ENCODE peak calls at places on chromosomes 7 and 10, in ten cellular contexts. W, I, U, G, H, V, N, J, B and S are unnamed samples.

GRCh38 chr10:121796342-121796741 is 131.5 kb downstream of the ATE1 start:
- DNase-seq in W (no peak), I (no peak), U (no peak), G (no peak), H (no peak), V (no peak), N (no peak), J (no peak), B (no peak), S (no peak)

GRCh38 chr7:148852272-148852671 is 31.8 kb downstream of the EZH2 start:
- DNase-seq in W (no peak), I (no peak), U (no peak), G (no peak), H (no peak), V (no peak), N (no peak), J (no peak), B (no peak), S (no peak)

GRCh38 chr10:35400600-35401268 is 64.4 kb downstream of the CCNY start:
- DNase-seq in W (no peak), I (no peak), U (no peak), G (no peak), H (no peak), V (no peak), N (no peak), J (no peak), B (no peak), S (no peak)

GRCh38 chr7:139570119-139570518 is 46.6 kb downstream of the CLEC2L start:
- DNase-seq in W (no peak), I (no peak), U (no peak), G (no peak), H (no peak), V (no peak), N (no peak), J (no peak), B (no peak), S (no peak)

GRCh38 chr10:98225000-98225399 is 43.0 kb downstream of the LOXL4 start:
- DNase-seq in W (no peak), I (no peak), U (no peak), G (no peak), H (no peak), V (no peak), N (no peak), J (no peak), B (no peak), S (no peak)

GRCh38 chr7:144037414-144038096 is 11.2 kb upstream of the OR2A5 start:
- DNase-seq in W (no peak), I (no peak), U (no peak), G (no peak), H (no peak), V (no peak), N (no peak), J (no peak), B (no peak), S (no peak)

GRCh38 chr10:96784253-96784652 is 47.8 kb upstream of the LCOR start:
- DNase-seq in W (no peak), I (no peak), U (no peak), G (no peak), H (no peak), V (no peak), N (no peak), J (no peak), B (no peak), S (no peak)

GRCh38 chr7:43642897-43643630 is 60.2 kb downstream of the STK17A start:
- DNase-seq in W (no peak), I (no peak), U (no peak), G (no peak), H (no peak), V (no peak), N (no peak), J (no peak), B (no peak), S (peak)

GRCh38 chr10:13703997-13704536 is 117.3 kb downstream of the PRPF18 start:
- DNase-seq in W (no peak), I (no peak), U (no peak), G (no peak), H (no peak), V (no peak), N (no peak), J (no peak), B (no peak), S (no peak)

GRCh38 chr7:47771301-47771989 is 176.8 kb downstream of the PKD1L1 start:
- DNase-seq in W (no peak), I (no peak), U (no peak), G (no peak), H (no peak), V (no peak), N (no peak), J (peak), B (no peak), S (no peak)

GRCh38 chr10:75402486-75403143 is 1.1 kb upstream of the ZNF503 start:
- DNase-seq in W (no peak), I (peak), U (no peak), G (no peak), H (peak), V (no peak), N (peak), J (peak), B (no peak), S (no peak)

GRCh38 chr10:33031815-33032320 is 73.8 kb upstream of the ITGB1 start:
- DNase-seq in W (no peak), I (no peak), U (no peak), G (no peak), H (no peak), V (no peak), N (no peak), J (no peak), B (no peak), S (no peak)

GRCh38 chr7:129389829-129390228 is 44.4 kb upstream of the STRIP2 start:
- DNase-seq in W (no peak), I (no peak), U (no peak), G (no peak), H (no peak), V (no peak), N (no peak), J (no peak), B (no peak), S (no peak)

GRCh38 chr7:45583296-45583695 is 9.1 kb downstream of the ADCY1 start:
- DNase-seq in W (no peak), I (no peak), U (no peak), G (peak), H (no peak), V (no peak), N (no peak), J (no peak), B (no peak), S (peak)

GRCh38 chr10:116653885-116654284 is 33.1 kb downstream of the PNLIPRP2 start:
- DNase-seq in W (no peak), I (no peak), U (no peak), G (no peak), H (no peak), V (no peak), N (no peak), J (no peak), B (no peak), S (no peak)

GRCh38 chr7:127396184-127396583 is 3.7 kb upstream of the ZNF800 start:
- DNase-seq in W (no peak), I (no peak), U (no peak), G (no peak), H (no peak), V (no peak), N (no peak), J (no peak), B (no peak), S (no peak)

GRCh38 chr7:158487546-158488224 is 99.9 kb downstream of the PTPRN2 start:
- DNase-seq in W (no peak), I (no peak), U (no peak), G (no peak), H (no peak), V (no peak), N (no peak), J (peak), B (no peak), S (no peak)

GRCh38 chr7:73707045-73707631 is 12.3 kb downstream of the STX1A start:
- DNase-seq in W (no peak), I (peak), U (peak), G (peak), H (no peak), V (no peak), N (peak), J (peak), B (no peak), S (peak)

GRCh38 chr7:129851174-129851573 is 101.6 kb downstream of the UBE2H start:
- DNase-seq in W (no peak), I (no peak), U (no peak), G (no peak), H (no peak), V (no peak), N (no peak), J (no peak), B (no peak), S (no peak)

GRCh38 chr7:76106893-76107292 is 59.0 kb downstream of the MDH2 start:
- DNase-seq in W (no peak), I (no peak), U (no peak), G (no peak), H (no peak), V (no peak), N (no peak), J (no peak), B (no peak), S (no peak)

GRCh38 chr7:26681819-26682418 is 182.5 kb downstream of the SKAP2 start:
- DNase-seq in W (no peak), I (peak), U (peak), G (no peak), H (no peak), V (no peak), N (no peak), J (peak), B (no peak), S (no peak)

GRCh38 chr7:46772740-46773139 is 809.2 kb downstream of the TNS3 start:
- DNase-seq in W (no peak), I (no peak), U (no peak), G (no peak), H (no peak), V (no peak), N (no peak), J (no peak), B (no peak), S (no peak)

GRCh38 chr10:122656741-122657140 is 42.9 kb downstream of the C10orf120 start:
- DNase-seq in W (no peak), I (no peak), U (no peak), G (no peak), H (no peak), V (no peak), N (no peak), J (no peak), B (no peak), S (no peak)

GRCh38 chr10:127024655-127025054 is 119.4 kb downstream of the DOCK1 start:
- DNase-seq in W (no peak), I (no peak), U (no peak), G (no peak), H (no peak), V (no peak), N (no peak), J (no peak), B (no peak), S (peak)

GRCh38 chr10:16597656-16598055 is 76.0 kb upstream of the C1QL3 start:
- DNase-seq in W (no peak), I (no peak), U (no peak), G (no peak), H (no peak), V (no peak), N (no peak), J (no peak), B (no peak), S (no peak)